ENCODE peak calls at places on chromosomes 2 and 18, in nine cellular contexts. L is stomach; N is frontal cortex; K is OCI-LY7; W is NCI-H1092 treated with DMSO at 0.1 percent for 48 hours; M is H9; E is activated CD4-positive, alpha-beta T cell treated with anti-CD3 and anti-CD28 coated beads, Interleukin-2, amount 50 U/mL, for 1 hour; I is immature natural killer cell; V is HepG2. A is an unnamed sample.

GRCh38 chr2:73069855-73070650 is 1.5 kb downstream of the SFXN5 start:
- DNase-seq in L (no peak), V (peak), M (no peak), N (no peak), E (no peak), W (no peak), I (no peak), K (no peak), A (no peak)

GRCh38 chr2:149084924-149085795 is 46.7 kb downstream of the LYPD6B start:
- DNase-seq in E (no peak), I (no peak), L (no peak), W (no peak), M (no peak), K (no peak), N (no peak), V (no peak), A (no peak)

GRCh38 chr2:188573453-188573852 is 281.8 kb downstream of the GULP1 start:
- DNase-seq in E (no peak), L (no peak), V (no peak), K (no peak), W (no peak), N (no peak), M (no peak), I (no peak), A (no peak)

GRCh38 chr18:23553887-23554286 is 32.4 kb downstream of the NPC1 start:
- DNase-seq in I (no peak), E (no peak), N (no peak), K (no peak), M (no peak), L (no peak), V (no peak), W (no peak), A (no peak)

GRCh38 chr18:26863122-26863879 is 2.2 kb downstream of the AQP4 start:
- DNase-seq in L (peak), I (no peak), E (no peak), W (peak), M (peak), V (no peak), N (peak), K (no peak), A (no peak)

GRCh38 chr2:64454316-64455030 is 511 bp downstream of the LGALSL start:
- DNase-seq in W (peak), L (peak), E (peak), V (no peak), I (peak), M (peak), N (peak), K (peak), A (peak)

GRCh38 chr2:9288233-9288632 is 81.6 kb downstream of the ASAP2 start:
- DNase-seq in V (no peak), I (no peak), E (no peak), W (no peak), M (no peak), L (no peak), K (no peak), N (no peak), A (no peak)

GRCh38 chr2:42117923-42118758 is 51.0 kb upstream of the EML4 start:
- DNase-seq in K (peak), V (peak), M (peak), L (no peak), I (no peak), N (no peak), W (no peak), E (no peak), A (no peak)

GRCh38 chr2:111164078-111164477 is 43.4 kb downstream of the BCL2L11 start:
- DNase-seq in N (no peak), V (no peak), I (no peak), L (no peak), K (no peak), M (no peak), E (no peak), W (no peak), A (no peak)

GRCh38 chr2:176997074-176997791 is 215.4 kb upstream of the HNRNPA3 start:
- DNase-seq in W (no peak), M (no peak), N (no peak), V (peak), E (no peak), K (no peak), I (no peak), L (peak), A (no peak)

GRCh38 chr18:49185636-49186035 is 234.9 kb upstream of the SMAD7 start:
- DNase-seq in V (no peak), K (no peak), W (no peak), M (no peak), I (no peak), E (no peak), L (no peak), N (no peak), A (no peak)

GRCh38 chr2:233979748-233980147 is 62.6 kb downstream of the TRPM8 start:
- DNase-seq in W (no peak), I (no peak), L (no peak), V (no peak), M (no peak), E (no peak), K (no peak), N (no peak), A (no peak)

GRCh38 chr2:236176417-236176816 is 8.2 kb upstream of the GBX2 start:
- DNase-seq in I (no peak), W (no peak), K (peak), M (no peak), L (no peak), E (no peak), V (peak), N (peak), A (no peak)

GRCh38 chr2:10043906-10044601 is 704 bp downstream of the KLF11 start:
- DNase-seq in N (peak), V (peak), L (peak), K (peak), W (peak), I (peak), E (peak), M (peak), A (peak)

GRCh38 chr2:223576873-223577272 is 25.3 kb downstream of the SCG2 start:
- DNase-seq in V (no peak), L (no peak), M (no peak), N (no peak), E (no peak), K (no peak), W (no peak), I (no peak), A (no peak)

GRCh38 chr18:50218432-50219197 is 23.7 kb upstream of the MYO5B start:
- DNase-seq in N (no peak), I (peak), E (peak), M (peak), W (peak), L (peak), K (peak), V (peak), A (no peak)

GRCh38 chr2:178579006-178579405 is 98.7 kb downstream of the PLEKHA3 start:
- DNase-seq in I (no peak), N (no peak), E (no peak), K (no peak), M (no peak), W (no peak), V (no peak), L (no peak), A (no peak)

GRCh38 chr2:151999058-151999457 is 99.8 kb downstream of the CACNB4 start:
- DNase-seq in I (peak), K (peak), V (peak), L (peak), N (no peak), M (peak), W (peak), E (peak), A (peak)

GRCh38 chr2:181258761-181259160 is 198.4 kb upstream of the ITGA4 start:
- DNase-seq in M (no peak), K (no peak), E (no peak), L (no peak), I (no peak), N (no peak), W (no peak), V (peak), A (no peak)

GRCh38 chr2:56749152-56749752 is 565.5 kb downstream of the CCDC85A start:
- DNase-seq in W (peak), N (no peak), L (no peak), E (no peak), I (no peak), V (peak), K (peak), M (no peak), A (peak)

GRCh38 chr18:34153711-34154110 is 71.0 kb downstream of the NOL4 start:
- DNase-seq in N (no peak), W (peak), L (no peak), E (no peak), M (no peak), V (peak), I (no peak), K (peak), A (no peak)

GRCh38 chr18:57780318-57781127 is 22.6 kb downstream of the ATP8B1 start:
- DNase-seq in N (no peak), E (no peak), W (peak), L (no peak), V (no peak), M (no peak), I (no peak), K (no peak), A (no peak)

GRCh38 chr2:237883951-237884392 is 24.5 kb downstream of the RAMP1 start:
- DNase-seq in V (no peak), L (no peak), N (no peak), K (no peak), W (no peak), E (no peak), I (no peak), M (no peak), A (no peak)

GRCh38 chr2:174663572-174663971 is 66.0 kb upstream of the WIPF1 start:
- DNase-seq in I (no peak), L (no peak), W (no peak), M (no peak), K (no peak), V (no peak), E (no peak), N (no peak), A (no peak)

GRCh38 chr2:169159686-169160085 is 90.3 kb downstream of the DHRS9 start:
- DNase-seq in E (no peak), L (no peak), W (no peak), V (no peak), N (no peak), I (no peak), K (no peak), M (no peak), A (no peak)

GRCh38 chr2:218961651-218962570 is 2.4 kb downstream of the CDK5R2 start:
- DNase-seq in L (no peak), E (no peak), W (peak), N (no peak), V (no peak), I (no peak), K (no peak), M (peak), A (peak)

GRCh38 chr2:134372611-134373131 is 118.8 kb downstream of the MGAT5 start:
- DNase-seq in I (no peak), N (no peak), W (peak), M (no peak), K (no peak), V (no peak), E (no peak), L (no peak), A (no peak)

GRCh38 chr2:133856678-133857077 is 288.4 kb upstream of the NCKAP5 start:
- DNase-seq in M (no peak), V (no peak), E (no peak), L (no peak), W (no peak), K (no peak), I (no peak), N (no peak), A (no peak)

GRCh38 chr2:54855434-54855833 is 132.0 kb downstream of the EML6 start:
- DNase-seq in E (no peak), V (no peak), K (no peak), M (no peak), W (no peak), N (no peak), I (no peak), L (no peak), A (no peak)

GRCh38 chr2:96665083-96665569 is 22.6 kb downstream of the FER1L5 start:
- DNase-seq in E (no peak), L (no peak), I (no peak), W (no peak), V (peak), M (no peak), N (no peak), K (no peak), A (no peak)

GRCh38 chr2:12705742-12706141 is 11.0 kb upstream of the TRIB2 start:
- DNase-seq in L (no peak), W (no peak), I (no peak), M (no peak), V (no peak), N (no peak), K (no peak), E (no peak), A (no peak)

GRCh38 chr2:240795468-240795867 is 24.6 kb downstream of the KIF1A start:
- DNase-seq in I (no peak), M (no peak), N (no peak), E (no peak), V (no peak), K (no peak), W (no peak), L (no peak), A (no peak)